ENCODE peak calls at places on chromosomes 5 and 9, in eight cellular contexts. H is transverse colon, R is aorta, U is body of pancreas, I is neuronal stem cell, M is GM23338, A is suprapubic skin, N is gastrocnemius medialis. Y is an unnamed sample.

GRCh38 chr9:34457266-34458012 is 931 bp downstream of the FAM219A start:
- DNase-seq in H (peak), R (peak), U (peak), I (peak), M (peak), A (peak), N (peak), Y (peak)

GRCh38 chr5:179337227-179338122 is 7.8 kb downstream of the ADAMTS2 start:
- DNase-seq in H (no peak), R (peak), U (no peak), I (no peak), M (no peak), A (no peak), N (no peak), Y (no peak)

GRCh38 chr9:133188006-133188842 is 20.8 kb downstream of the OBP2B start:
- DNase-seq in H (peak), R (peak), U (no peak), I (peak), M (peak), A (peak), N (no peak), Y (peak)

GRCh38 chr5:143826909-143827514 is 15.1 kb downstream of the HMHB1 start:
- DNase-seq in H (no peak), R (no peak), U (no peak), I (no peak), M (no peak), A (no peak), N (no peak), Y (no peak)

GRCh38 chr9:27276182-27277030 is 20.5 kb downstream of the EQTN start:
- DNase-seq in H (no peak), R (no peak), U (no peak), I (peak), M (peak), A (no peak), N (no peak), Y (no peak)

GRCh38 chr5:66151030-66151429 is 6.9 kb downstream of the SREK1 start:
- DNase-seq in H (no peak), R (no peak), U (no peak), I (no peak), M (no peak), A (no peak), N (no peak), Y (no peak)

GRCh38 chr9:134751630-134752029 is 110.0 kb downstream of the COL5A1 start:
- DNase-seq in H (no peak), R (no peak), U (no peak), I (no peak), M (no peak), A (no peak), N (no peak), Y (no peak)

GRCh38 chr9:128201441-128202369 is 1.5 kb upstream of the DNM1 start:
- DNase-seq in H (no peak), R (no peak), U (no peak), I (no peak), M (no peak), A (no peak), N (no peak), Y (no peak)

GRCh38 chr5:33850100-33850594 is 41.6 kb downstream of the ADAMTS12 start:
- DNase-seq in H (no peak), R (no peak), U (no peak), I (no peak), M (peak), A (no peak), N (no peak), Y (no peak)

GRCh38 chr5:23024470-23024869 is 171.3 kb upstream of the CDH12 start:
- DNase-seq in H (no peak), R (no peak), U (no peak), I (no peak), M (peak), A (no peak), N (no peak), Y (no peak)

GRCh38 chr5:138611295-138612220 is 36.4 kb upstream of the HSPA9 start:
- DNase-seq in H (no peak), R (no peak), U (no peak), I (no peak), M (peak), A (peak), N (no peak), Y (peak)

GRCh38 chr5:3197699-3198098 is 397.9 kb upstream of the IRX1 start:
- DNase-seq in H (no peak), R (no peak), U (no peak), I (peak), M (peak), A (no peak), N (no peak), Y (no peak)

GRCh38 chr9:121835581-121836381 is 184.3 kb downstream of the DAB2IP start:
- DNase-seq in H (no peak), R (no peak), U (no peak), I (no peak), M (no peak), A (peak), N (no peak), Y (no peak)

GRCh38 chr5:39151731-39152130 is 67.6 kb downstream of the FYB1 start:
- DNase-seq in H (no peak), R (no peak), U (no peak), I (no peak), M (no peak), A (no peak), N (no peak), Y (no peak)

GRCh38 chr5:139383993-139384590 is 995 bp upstream of the SLC23A1 start:
- DNase-seq in H (no peak), R (no peak), U (no peak), I (no peak), M (no peak), A (no peak), N (no peak), Y (peak)

GRCh38 chr5:32542216-32543059 is 42.9 kb upstream of the SUB1 start:
- DNase-seq in H (no peak), R (no peak), U (no peak), I (no peak), M (no peak), A (no peak), N (no peak), Y (no peak)

GRCh38 chr9:136566899-136567298 is 21.1 kb upstream of the NOTCH1 start:
- DNase-seq in H (no peak), R (no peak), U (peak), I (no peak), M (no peak), A (no peak), N (peak), Y (no peak)
- H3K27ac ChIP-seq in H (peak), R (no peak), U (no peak), I (no peak), M (no peak), A (peak), N (peak), Y (no peak)

GRCh38 chr9:92654481-92655301 is 15.2 kb downstream of the IPPK start:
- DNase-seq in H (no peak), R (peak), U (no peak), I (no peak), M (no peak), A (peak), N (peak), Y (no peak)
- H3K27ac ChIP-seq in H (no peak), R (no peak), U (no peak), I (no peak), M (no peak), A (peak), N (peak), Y (no peak)

GRCh38 chr9:129235931-129236331 is 57.9 kb upstream of the IER5L start:
- DNase-seq in H (peak), R (peak), U (no peak), I (no peak), M (no peak), A (no peak), N (no peak), Y (no peak)

GRCh38 chr9:129235041-129235930 is 57.2 kb upstream of the IER5L start:
- DNase-seq in H (no peak), R (peak), U (no peak), I (no peak), M (no peak), A (no peak), N (no peak), Y (no peak)

GRCh38 chr9:129237195-129237611 is 59.1 kb upstream of the IER5L start:
- DNase-seq in H (no peak), R (peak), U (no peak), I (no peak), M (peak), A (no peak), N (no peak), Y (no peak)

GRCh38 chr9:129237804-129238203 is 59.7 kb upstream of the IER5L start:
- DNase-seq in H (no peak), R (peak), U (no peak), I (no peak), M (no peak), A (no peak), N (no peak), Y (no peak)

GRCh38 chr9:129236441-129237145 is 58.5 kb upstream of the IER5L start:
- DNase-seq in H (no peak), R (peak), U (no peak), I (no peak), M (no peak), A (no peak), N (no peak), Y (no peak)
- H3K27ac ChIP-seq in H (peak), R (no peak), U (no peak), I (no peak), M (no peak), A (no peak), N (no peak), Y (no peak)

DNA sequence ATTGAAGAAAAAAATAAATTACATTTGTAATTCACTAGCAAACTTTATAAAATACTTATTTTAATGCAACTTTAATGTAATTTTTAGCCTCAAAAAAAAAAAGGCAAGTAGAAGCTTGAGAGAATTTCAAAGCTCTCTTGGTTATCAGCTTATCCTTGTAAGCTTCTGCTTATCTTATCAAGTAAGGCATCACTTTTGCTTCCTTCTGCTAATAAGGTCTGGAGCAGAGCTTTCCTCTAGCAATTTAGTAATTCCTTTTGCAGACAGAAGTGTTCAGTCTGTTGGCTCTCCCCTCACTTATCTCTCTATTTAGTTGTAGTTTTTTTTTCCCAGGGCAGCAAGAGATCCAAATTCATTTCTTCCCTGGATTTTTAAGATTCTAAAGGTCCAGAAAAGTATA is 525.0 kb downstream of the ISL1 start:
- DNase-seq in H (no peak), R (no peak), U (no peak), I (no peak), M (no peak), A (no peak), N (no peak), Y (no peak)
- H3K27ac ChIP-seq in H (no peak), R (no peak), U (no peak), I (no peak), M (no peak), A (no peak), N (no peak), Y (no peak)

GRCh38 chr5:72402959-72403628 is 82.9 kb downstream of the PTCD2 start:
- DNase-seq in H (no peak), R (no peak), U (peak), I (no peak), M (peak), A (no peak), N (no peak), Y (peak)
- H3K27ac ChIP-seq in H (no peak), R (peak), U (no peak), I (no peak), M (no peak), A (peak), N (peak), Y (no peak)

GRCh38 chr9:136963341-136963740 is 11.3 kb downstream of the LCN12 start:
- DNase-seq in H (no peak), R (no peak), U (no peak), I (no peak), M (no peak), A (no peak), N (no peak), Y (no peak)
- H3K27ac ChIP-seq in H (no peak), R (no peak), U (no peak), I (no peak), M (no peak), A (no peak), N (no peak), Y (no peak)

DNA sequence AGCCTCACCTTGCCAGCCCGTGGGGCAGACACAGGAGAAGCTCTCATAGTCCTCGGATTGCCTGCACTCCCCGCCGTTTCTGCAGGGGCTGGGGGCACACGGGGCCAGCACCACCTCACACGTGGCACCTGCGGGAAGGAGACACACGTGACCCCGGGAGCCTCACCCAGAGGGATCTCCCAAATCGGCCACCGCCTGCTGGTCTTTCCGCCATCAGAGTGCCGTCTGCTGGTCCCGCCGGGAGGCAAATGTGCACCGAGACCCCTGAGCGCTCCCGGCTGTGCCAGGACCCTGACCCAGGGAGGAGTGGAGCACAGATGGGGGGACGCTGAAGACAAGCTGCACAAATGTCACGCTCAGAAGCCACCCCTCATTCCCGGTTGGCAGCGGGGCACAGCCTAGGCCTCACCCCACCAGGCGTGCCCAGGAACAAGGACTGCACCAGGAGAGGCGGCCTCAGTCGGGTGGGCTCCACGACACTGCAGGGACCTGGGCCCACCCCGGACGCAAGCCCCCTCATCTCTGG is 28.4 kb upstream of the SEC16A start:
- DNase-seq in H (no peak), R (no peak), U (no peak), I (no peak), M (no peak), A (no peak), N (no peak), Y (no peak)
- H3K27ac ChIP-seq in H (peak), R (no peak), U (peak), I (peak), M (no peak), A (peak), N (peak), Y (peak)

GRCh38 chr9:38761999-38762398 is 42.1 kb upstream of the FAM240B start:
- DNase-seq in H (no peak), R (no peak), U (no peak), I (no peak), M (peak), A (no peak), N (no peak), Y (no peak)

DNA sequence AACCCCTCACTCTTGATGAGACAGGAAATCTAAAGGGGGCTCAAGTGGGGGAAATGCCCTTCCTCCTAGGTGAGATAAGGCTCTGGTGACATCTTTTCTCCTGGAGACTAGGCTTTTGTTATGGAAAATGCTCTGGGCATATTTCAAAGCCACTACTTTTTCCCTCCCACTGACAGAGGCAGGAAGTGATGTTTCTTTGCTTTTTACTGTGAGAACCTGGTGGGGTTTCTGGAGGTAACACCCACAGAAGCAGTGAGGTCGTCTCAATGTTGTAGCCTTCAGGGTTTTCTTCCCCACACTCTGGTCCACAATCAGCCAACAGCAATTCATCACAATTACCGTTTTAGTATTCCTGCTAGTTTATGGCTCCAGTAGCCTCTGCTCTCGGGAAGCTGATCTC is 41.4 kb upstream of the FAM240B start:
- DNase-seq in H (no peak), R (no peak), U (no peak), I (no peak), M (peak), A (no peak), N (no peak), Y (no peak)
- H3K27ac ChIP-seq in H (no peak), R (no peak), U (no peak), I (no peak), M (peak), A (no peak), N (no peak), Y (no peak)

GRCh38 chr9:32508728-32509127 is 17.3 kb downstream of the RIGI start:
- DNase-seq in H (no peak), R (no peak), U (no peak), I (no peak), M (peak), A (no peak), N (no peak), Y (no peak)
- H3K27ac ChIP-seq in H (no peak), R (no peak), U (no peak), I (no peak), M (no peak), A (no peak), N (no peak), Y (no peak)

GRCh38 chr9:78118742-78119473 is 87.3 kb upstream of the GNAQ start:
- DNase-seq in H (no peak), R (no peak), U (no peak), I (no peak), M (no peak), A (no peak), N (no peak), Y (no peak)
- H3K27ac ChIP-seq in H (peak), R (no peak), U (no peak), I (no peak), M (no peak), A (no peak), N (no peak), Y (no peak)